ENCODE peak calls at places on chromosomes 4 and X, in ten cellular contexts. E, T, U, V, P, W, D, Y, G and K are unnamed samples. For H3K4me1, the result is how much of the 10 kb centered on the place peaks cover.

GRCh38 chr4:77493120-77493767 is 112.4 kb upstream of the CXCL13 start:
- DNase-seq in E (peak), T (no peak), U (no peak), V (no peak), P (no peak), W (no peak), D (no peak), Y (no peak), G (no peak), K (no peak)

GRCh38 chrX:150227873-150228272 is 135.2 kb upstream of the MAMLD1 start:
- DNase-seq in E (no peak), T (no peak), U (no peak), V (no peak), P (no peak), W (no peak), D (no peak), Y (no peak), G (no peak), K (no peak)

GRCh38 chr4:99652596-99653436 is 4.8 kb downstream of the C4orf54 start:
- DNase-seq in E (no peak), T (no peak), U (no peak), V (peak), P (no peak), W (no peak), D (no peak), Y (no peak), G (peak), K (no peak)

GRCh38 chr4:101346562-101347266 is 612 bp downstream of the PPP3CA start:
- DNase-seq in E (peak), T (peak), U (peak), V (peak), P (peak), W (peak), D (peak), Y (peak), G (peak), K (peak)

GRCh38 chr4:172758586-172759340 is 409.8 kb upstream of the GALNT7 start:
- DNase-seq in E (peak), T (peak), U (no peak), V (no peak), P (no peak), W (no peak), D (no peak), Y (no peak), G (no peak), K (no peak)

GRCh38 chrX:6661731-6662130 is 126.8 kb upstream of the VCX3A start:
- DNase-seq in E (no peak), T (no peak), U (no peak), V (no peak), P (no peak), W (no peak), D (no peak), Y (no peak), G (no peak), K (no peak)

GRCh38 chrX:130669233-130669632 is 233.8 kb downstream of the ENOX2 start:
- DNase-seq in E (peak), T (peak), U (no peak), V (no peak), P (no peak), W (no peak), D (no peak), Y (no peak), G (no peak), K (no peak)

GRCh38 chrX:40646489-40647306 is 663 bp downstream of the CXorf38 start:
- DNase-seq in E (peak), T (peak), U (peak), V (peak), P (peak), W (peak), D (peak), Y (peak), G (peak), K (peak)

GRCh38 chr4:80913381-80913780 is 117.1 kb upstream of the BMP3 start:
- DNase-seq in E (no peak), T (no peak), U (no peak), V (no peak), P (no peak), W (no peak), D (no peak), Y (no peak), G (no peak), K (no peak)

GRCh38 chr4:2343476-2343875 is 75.0 kb downstream of the ZFYVE28 start:
- DNase-seq in E (no peak), T (no peak), U (no peak), V (no peak), P (peak), W (no peak), D (peak), Y (no peak), G (no peak), K (no peak)

GRCh38 chr4:74266081-74266480 is 42.2 kb upstream of the EPGN start:
- DNase-seq in E (no peak), T (no peak), U (no peak), V (no peak), P (no peak), W (no peak), D (no peak), Y (no peak), G (no peak), K (no peak)

GRCh38 chr4:140188975-140189374 is 35.0 kb upstream of the MAML3 start:
- DNase-seq in E (peak), T (peak), U (no peak), V (peak), P (no peak), W (no peak), D (peak), Y (no peak), G (peak), K (peak)

GRCh38 chr4:186072516-186072915 is 3.6 kb downstream of the TLR3 start:
- DNase-seq in E (no peak), T (no peak), U (no peak), V (no peak), P (no peak), W (no peak), D (no peak), Y (no peak), G (no peak), K (no peak)

GRCh38 chr4:106704253-106704870 is 331.8 kb downstream of the DKK2 start:
- DNase-seq in E (peak), T (peak), U (no peak), V (no peak), P (no peak), W (no peak), D (no peak), Y (no peak), G (no peak), K (no peak)

GRCh38 chr4:3699678-3700077 is 66.5 kb upstream of the ADRA2C start:
- DNase-seq in E (no peak), T (no peak), U (peak), V (peak), P (peak), W (no peak), D (peak), Y (peak), G (peak), K (peak)
- H3K4me1 ChIP-seq in E (under half), T (under half), U (under half), V (under half), P (under half), W (under half), D (under half), Y (under half), G (under half), K (under half)

DNA sequence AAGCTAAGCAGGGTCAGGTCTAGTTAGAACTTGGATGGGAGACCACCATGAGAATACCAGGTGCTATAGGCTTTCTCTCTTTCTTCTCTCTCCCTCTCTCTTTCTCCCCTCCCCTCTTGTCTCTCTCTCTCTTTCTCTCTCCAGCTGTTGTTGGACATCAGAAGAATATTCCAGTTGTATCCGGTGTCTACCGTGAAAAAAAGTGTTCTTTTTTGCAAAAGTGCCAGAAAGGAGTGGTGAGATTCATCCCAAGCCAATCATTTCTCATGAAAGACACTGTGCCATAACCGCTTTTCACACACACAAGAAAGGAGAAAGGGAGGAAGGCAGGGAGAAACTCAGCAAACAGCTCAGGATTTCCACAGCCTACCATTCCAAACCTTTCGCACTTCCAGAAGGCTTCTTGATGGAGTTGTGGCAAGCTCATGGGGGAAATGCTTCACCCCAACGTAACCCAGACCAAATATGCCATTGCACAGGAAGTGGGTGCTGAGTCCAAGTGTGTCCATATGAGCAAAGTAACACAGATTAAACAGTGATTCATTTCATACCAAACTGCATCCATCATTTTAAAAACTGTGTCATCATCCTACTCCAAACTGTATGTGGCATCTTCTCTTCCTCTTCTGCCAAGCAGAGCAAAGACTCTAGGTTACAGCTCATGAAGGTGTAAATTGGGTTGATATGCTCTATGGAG is 224.0 kb downstream of the APBB2 start:
- DNase-seq in E (peak), T (peak), U (no peak), V (no peak), P (peak), W (no peak), D (no peak), Y (no peak), G (no peak), K (no peak)
- H3K4me1 ChIP-seq in E (half or more), T (under half), U (under half), V (under half), P (under half), W (under half), D (under half), Y (under half), G (under half), K (under half)

GRCh38 chr4:184392748-184393334 is 81.5 kb downstream of the IRF2 start:
- DNase-seq in E (no peak), T (no peak), U (no peak), V (no peak), P (peak), W (no peak), D (no peak), Y (no peak), G (no peak), K (no peak)

GRCh38 chr4:184396570-184397515 is 77.5 kb downstream of the IRF2 start:
- DNase-seq in E (no peak), T (no peak), U (no peak), V (peak), P (peak), W (no peak), D (no peak), Y (no peak), G (no peak), K (no peak)

GRCh38 chr4:184396001-184396400 is 78.3 kb downstream of the IRF2 start:
- DNase-seq in E (no peak), T (no peak), U (no peak), V (peak), P (peak), W (no peak), D (no peak), Y (no peak), G (no peak), K (no peak)

GRCh38 chr4:184397516-184398163 is 76.7 kb downstream of the IRF2 start:
- DNase-seq in E (no peak), T (no peak), U (no peak), V (peak), P (peak), W (no peak), D (no peak), Y (no peak), G (no peak), K (no peak)

DNA sequence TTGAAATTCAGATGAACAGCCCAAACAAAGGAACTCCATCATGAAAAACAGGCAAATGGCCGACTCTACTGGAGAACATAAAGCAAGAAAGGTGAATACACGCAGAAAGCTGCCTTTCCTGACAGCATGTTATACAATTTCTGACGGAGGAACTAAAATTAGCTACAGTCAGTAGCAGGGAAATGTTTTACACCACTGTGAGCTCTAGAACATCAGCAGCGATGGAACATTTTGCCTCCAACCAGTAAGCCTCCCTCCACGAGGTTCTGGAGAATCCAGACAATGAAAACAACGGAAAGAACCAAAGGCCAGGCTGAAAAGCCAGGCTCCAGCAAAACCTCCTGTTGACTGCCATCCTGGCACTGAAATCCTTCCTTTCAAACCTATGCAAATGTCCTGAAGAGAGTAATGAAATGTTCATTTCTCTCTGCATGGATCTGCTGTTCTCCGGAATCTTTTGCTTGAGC is 78.9 kb downstream of the IRF2 start:
- DNase-seq in E (no peak), T (no peak), U (no peak), V (no peak), P (peak), W (no peak), D (no peak), Y (no peak), G (no peak), K (no peak)
- H3K4me1 ChIP-seq in E (under half), T (under half), U (under half), V (under half), P (under half), W (under half), D (under half), Y (under half), G (under half), K (under half)

DNA sequence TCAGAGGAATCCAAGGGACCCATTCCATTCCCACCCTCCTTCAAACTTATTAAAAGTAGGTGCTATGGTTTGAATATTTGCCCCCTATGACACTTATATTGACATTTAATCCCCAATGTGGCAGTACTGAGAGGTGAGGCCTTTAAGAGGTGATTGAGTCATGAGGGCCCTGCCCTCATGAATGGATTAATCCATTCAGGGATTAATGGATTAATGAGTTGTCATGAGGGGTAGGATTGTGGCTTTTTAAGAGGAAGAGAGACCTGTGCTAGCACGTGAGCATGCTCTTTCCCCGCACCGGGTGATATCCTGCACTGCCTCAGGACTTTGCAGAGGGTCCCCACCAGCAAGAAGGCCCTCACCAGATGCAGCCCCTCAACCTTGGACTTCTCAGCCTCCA is 50.1 kb downstream of the IRF2 start:
- DNase-seq in E (no peak), T (no peak), U (no peak), V (no peak), P (no peak), W (no peak), D (no peak), Y (no peak), G (no peak), K (no peak)
- H3K4me1 ChIP-seq in E (under half), T (under half), U (under half), V (under half), P (under half), W (under half), D (under half), Y (under half), G (under half), K (under half)

DNA sequence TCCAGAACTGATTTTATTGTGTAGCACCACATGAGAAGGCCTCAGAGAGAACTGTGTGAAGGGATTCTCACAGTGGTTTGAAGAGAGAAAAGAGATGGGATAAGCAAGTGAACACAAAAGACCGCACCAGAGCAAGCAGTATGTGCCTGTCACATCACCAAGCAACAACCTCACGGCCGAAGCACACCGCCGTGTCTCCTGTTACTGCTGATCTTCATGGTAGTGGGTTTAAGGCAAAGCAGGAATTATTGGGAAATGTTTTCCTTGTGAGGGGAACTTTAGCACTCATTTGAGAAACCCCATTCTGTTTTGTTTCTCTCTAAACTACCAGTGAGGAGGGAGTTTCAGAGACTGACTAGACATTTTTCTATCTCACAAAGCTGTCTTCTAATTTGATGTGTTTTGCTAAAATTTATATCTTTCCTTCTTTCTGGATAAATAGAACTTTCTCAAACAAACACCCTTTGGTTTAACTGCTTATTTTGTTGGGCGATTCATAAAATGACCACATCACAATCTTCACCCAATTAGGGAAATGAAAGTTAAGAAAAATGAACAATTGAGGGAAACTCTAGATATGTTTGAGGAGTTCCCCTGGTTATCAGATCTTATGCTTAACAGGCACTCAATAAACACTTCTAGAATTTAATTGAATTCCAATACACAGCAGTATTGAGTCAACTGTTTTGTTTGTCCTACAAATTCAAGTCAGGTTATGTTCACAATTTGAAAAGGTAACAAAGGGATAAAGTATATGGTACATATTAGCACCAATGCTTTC is 16.5 kb downstream of the SH3KBP1 start:
- DNase-seq in E (no peak), T (no peak), U (no peak), V (no peak), P (no peak), W (no peak), D (no peak), Y (no peak), G (no peak), K (no peak)
- H3K4me1 ChIP-seq in E (under half), T (under half), U (under half), V (under half), P (under half), W (under half), D (under half), Y (under half), G (under half), K (under half)

GRCh38 chr4:8185930-8186329 is 13.2 kb upstream of the SH3TC1 start:
- DNase-seq in E (no peak), T (no peak), U (no peak), V (no peak), P (no peak), W (no peak), D (no peak), Y (no peak), G (no peak), K (no peak)
- H3K4me1 ChIP-seq in E (half or more), T (under half), U (under half), V (under half), P (under half), W (under half), D (under half), Y (under half), G (half or more), K (under half)

DNA sequence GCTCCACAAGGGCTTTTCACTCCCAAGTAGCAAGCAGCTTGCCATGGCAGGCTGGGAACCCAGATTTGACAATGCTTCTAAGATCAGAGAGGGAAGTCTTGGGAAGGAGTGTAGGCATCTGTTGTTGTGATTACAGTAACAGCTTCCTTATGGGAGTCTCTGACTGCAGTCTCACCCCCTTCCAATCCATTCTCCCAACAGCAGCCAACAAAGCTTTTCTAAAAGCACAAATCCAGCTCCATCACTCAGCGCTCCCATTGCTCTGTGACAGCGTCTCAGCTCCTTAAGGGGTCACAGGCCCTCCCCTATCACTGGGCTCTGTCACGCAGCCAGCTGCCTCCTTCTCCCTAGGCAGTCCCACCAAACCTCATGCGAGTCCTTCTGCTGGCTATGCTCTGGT is 7.1 kb downstream of the IGFBP7 start:
- DNase-seq in E (no peak), T (no peak), U (no peak), V (peak), P (no peak), W (no peak), D (no peak), Y (no peak), G (peak), K (peak)
- H3K4me1 ChIP-seq in E (under half), T (under half), U (under half), V (under half), P (half or more), W (under half), D (under half), Y (under half), G (under half), K (under half)

GRCh38 chr4:38764292-38764691 is 18.5 kb downstream of the TLR10 start:
- DNase-seq in E (no peak), T (no peak), U (no peak), V (no peak), P (no peak), W (no peak), D (no peak), Y (no peak), G (no peak), K (no peak)
- H3K4me1 ChIP-seq in E (under half), T (under half), U (under half), V (under half), P (under half), W (under half), D (under half), Y (under half), G (under half), K (under half)

GRCh38 chrX:13044441-13044840 is at the start of gene FAM9C:
- DNase-seq in E (no peak), T (no peak), U (no peak), V (no peak), P (no peak), W (no peak), D (no peak), Y (no peak), G (no peak), K (no peak)

GRCh38 chrX:13050151-13050550 is 5.7 kb upstream of the FAM9C start:
- DNase-seq in E (no peak), T (no peak), U (no peak), V (no peak), P (no peak), W (no peak), D (no peak), Y (no peak), G (no peak), K (no peak)

GRCh38 chrX:13046035-13046851 is 1.8 kb upstream of the FAM9C start:
- DNase-seq in E (no peak), T (no peak), U (no peak), V (no peak), P (no peak), W (no peak), D (no peak), Y (no peak), G (no peak), K (no peak)

GRCh38 chrX:13048265-13048664 is 3.8 kb upstream of the FAM9C start:
- DNase-seq in E (peak), T (no peak), U (no peak), V (no peak), P (no peak), W (no peak), D (no peak), Y (no peak), G (no peak), K (no peak)

DNA sequence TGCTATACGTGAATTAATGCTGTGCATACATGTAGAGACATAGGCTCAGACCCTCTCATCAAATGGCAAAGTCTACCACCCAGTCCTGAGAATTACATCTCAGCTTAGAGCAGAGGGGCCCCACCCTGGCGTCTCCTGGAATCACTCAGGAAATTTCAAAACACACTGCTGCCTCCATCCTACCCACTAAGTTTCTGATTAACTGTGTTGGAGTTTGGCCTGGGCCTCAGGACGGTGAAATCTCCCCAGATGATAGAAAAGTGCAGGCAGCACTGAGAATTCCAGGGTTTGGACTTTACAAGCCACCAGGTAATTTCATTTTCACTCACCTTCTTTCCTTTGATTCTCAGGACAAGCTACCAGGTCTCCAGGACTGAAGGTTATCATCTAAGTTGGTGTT is 3.3 kb upstream of the FAM9C start:
- DNase-seq in E (no peak), T (no peak), U (no peak), V (no peak), P (no peak), W (no peak), D (no peak), Y (no peak), G (no peak), K (no peak)
- H3K4me1 ChIP-seq in E (under half), T (under half), U (under half), V (under half), P (under half), W (half or more), D (under half), Y (under half), G (under half), K (under half)